ENCODE peak calls at places on chromosome 1, in nine cellular contexts. G, R, W, L, Y, I, N, A and Q are unnamed samples.

GRCh38 chr1:236608930-236609726 is 4.8 kb upstream of the HEATR1 start:
- DNase-seq in G (peak; percentile 48), R (peak; percentile 60), W (no peak), L (peak; percentile 34), Y (peak; percentile 61), I (peak; percentile 10), N (peak; percentile 55), A (peak; percentile 80), Q (peak; percentile 52)

GRCh38 chr1:107152332-107152731 is 11.5 kb downstream of the NTNG1 start:
- DNase-seq in G (no peak), R (no peak), W (no peak), L (no peak), Y (no peak), I (no peak), N (no peak), A (no peak), Q (no peak)

GRCh38 chr1:35369922-35370671 is 101.6 kb downstream of the ZMYM4 start:
- DNase-seq in G (peak; percentile 68), R (peak; percentile 85), W (no peak), L (peak; percentile 41), Y (peak; percentile 81), I (no peak), N (no peak), A (peak; percentile 61), Q (no peak)

GRCh38 chr1:15196807-15197530 is 43.4 kb downstream of the TMEM51 start:
- DNase-seq in G (no peak), R (no peak), W (no peak), L (no peak), Y (no peak), I (no peak), N (no peak), A (peak; percentile 2), Q (no peak)

GRCh38 chr1:37764888-37765441 is at the start of gene EPHA10:
- DNase-seq in G (no peak), R (no peak), W (no peak), L (no peak), Y (no peak), I (no peak), N (no peak), A (no peak), Q (no peak)

GRCh38 chr1:46158312-46159281 is 16.3 kb upstream of the TSPAN1 start:
- DNase-seq in G (no peak), R (no peak), W (no peak), L (no peak), Y (no peak), I (no peak), N (no peak), A (no peak), Q (no peak)

GRCh38 chr1:219189021-219189824 is 15.5 kb downstream of the LYPLAL1 start:
- DNase-seq in G (no peak), R (peak; percentile 84), W (no peak), L (no peak), Y (peak; percentile 73), I (peak; percentile 76), N (no peak), A (no peak), Q (peak; percentile 78)

GRCh38 chr1:39818482-39818881 is 29.8 kb upstream of the BMP8B start:
- DNase-seq in G (no peak), R (no peak), W (peak; percentile 30), L (no peak), Y (no peak), I (no peak), N (no peak), A (no peak), Q (peak; percentile 75)

GRCh38 chr1:225848044-225848955 is 33.9 kb downstream of the TMEM63A start:
- DNase-seq in G (no peak), R (no peak), W (no peak), L (no peak), Y (peak; percentile 19), I (no peak), N (no peak), A (no peak), Q (no peak)

GRCh38 chr1:170513138-170513537 is 18.8 kb upstream of the GORAB start:
- DNase-seq in G (no peak), R (no peak), W (no peak), L (no peak), Y (no peak), I (no peak), N (no peak), A (no peak), Q (no peak)

GRCh38 chr1:86753700-86754099 is 49.3 kb downstream of the SH3GLB1 start:
- DNase-seq in G (no peak), R (no peak), W (no peak), L (no peak), Y (peak; percentile 12), I (no peak), N (no peak), A (no peak), Q (peak; percentile 61)

GRCh38 chr1:68449901-68450300 is at the start of gene RPE65:
- DNase-seq in G (no peak), R (peak; percentile 43), W (no peak), L (no peak), Y (no peak), I (no peak), N (no peak), A (no peak), Q (no peak)

GRCh38 chr1:10659646-10660540 is 136.6 kb downstream of the CASZ1 start:
- DNase-seq in G (no peak), R (no peak), W (peak; percentile 78), L (no peak), Y (no peak), I (no peak), N (no peak), A (no peak), Q (no peak)

GRCh38 chr1:10662824-10663667 is 133.4 kb downstream of the CASZ1 start:
- DNase-seq in G (no peak), R (no peak), W (no peak), L (no peak), Y (no peak), I (no peak), N (no peak), A (no peak), Q (no peak)

GRCh38 chr1:10663668-10664035 is 132.8 kb downstream of the CASZ1 start:
- DNase-seq in G (peak; percentile 52), R (no peak), W (no peak), L (peak; percentile 68), Y (peak; percentile 57), I (no peak), N (no peak), A (peak; percentile 75), Q (no peak)

GRCh38 chr1:10662090-10662688 is 134.3 kb downstream of the CASZ1 start:
- DNase-seq in G (no peak), R (no peak), W (no peak), L (no peak), Y (no peak), I (no peak), N (no peak), A (no peak), Q (no peak)

DNA sequence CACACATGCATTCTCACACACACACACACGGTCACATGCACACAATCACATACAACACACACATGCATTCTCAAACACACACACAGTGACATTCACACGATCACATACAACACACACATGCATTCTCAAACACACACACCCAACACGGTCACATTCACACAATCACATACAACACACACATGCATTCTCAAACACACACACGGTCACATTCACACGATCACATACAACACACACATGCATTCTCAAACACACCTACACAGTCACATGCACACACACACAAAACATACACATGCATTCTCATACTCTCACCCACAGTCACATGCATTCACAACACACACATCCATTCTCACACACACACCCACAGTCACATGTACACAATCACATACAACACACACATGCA is 135.0 kb downstream of the CASZ1 start:
- DNase-seq in G (no peak), R (no peak), W (no peak), L (no peak), Y (no peak), I (no peak), N (no peak), A (no peak), Q (no peak)
- H3K4me1 ChIP-seq in G (no peaks in the 10 kb centered on the region), R (no peaks in the 10 kb centered on the region), W (peaks cover 45% of the 10 kb centered on the region), L (peaks cover 39% of the 10 kb centered on the region), Y (no peaks in the 10 kb centered on the region), I (no peaks in the 10 kb centered on the region), N (no peaks in the 10 kb centered on the region), A (peaks cover 42% of the 10 kb centered on the region), Q (no peaks in the 10 kb centered on the region)

DNA sequence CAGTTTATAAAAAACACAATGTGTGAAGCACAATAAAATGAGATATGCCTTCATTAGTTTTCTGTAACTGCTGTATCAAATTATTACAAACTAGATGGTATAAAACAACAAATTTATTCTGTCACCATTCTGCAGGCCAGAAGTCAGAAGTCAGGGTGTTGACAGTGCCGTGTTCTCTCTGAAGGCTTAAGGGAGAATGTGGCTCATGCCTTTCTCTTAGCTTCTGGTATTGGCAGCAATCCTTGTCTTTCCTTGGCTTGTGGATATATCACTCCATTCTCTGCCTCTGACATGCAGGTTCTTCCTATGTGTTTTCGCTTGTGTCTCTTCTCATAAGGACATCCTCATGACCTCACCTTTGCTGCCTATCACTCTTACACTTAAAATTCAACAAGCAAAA is 10.1 kb downstream of the NEK7 start:
- DNase-seq in G (no peak), R (no peak), W (no peak), L (no peak), Y (no peak), I (no peak), N (no peak), A (no peak), Q (no peak)
- H3K4me1 ChIP-seq in G (peaks cover 7% of the 10 kb centered on the region), R (no peaks in the 10 kb centered on the region), W (peaks cover 85% of the 10 kb centered on the region), L (peaks cover 43% of the 10 kb centered on the region), Y (peaks cover 85% of the 10 kb centered on the region), I (peaks cover 57% of the 10 kb centered on the region), N (peaks cover 36% of the 10 kb centered on the region), A (peaks cover 69% of the 10 kb centered on the region), Q (no peaks in the 10 kb centered on the region)

GRCh38 chr1:145985129-145985501 is 11.3 kb downstream of the TXNIP start:
- DNase-seq in G (peak; percentile 27), R (no peak), W (no peak), L (peak; percentile 20), Y (no peak), I (no peak), N (no peak), A (peak; percentile 56), Q (no peak)

GRCh38 chr1:145982010-145982723 is 14.2 kb downstream of the TXNIP start:
- DNase-seq in G (peak; percentile 22), R (no peak), W (no peak), L (no peak), Y (no peak), I (no peak), N (no peak), A (peak; percentile 50), Q (no peak)

GRCh38 chr1:145983206-145983675 is 13.1 kb downstream of the TXNIP start:
- DNase-seq in G (peak; percentile 47), R (no peak), W (no peak), L (no peak), Y (no peak), I (no peak), N (no peak), A (peak; percentile 86), Q (peak; percentile 40)

GRCh38 chr1:145985502-145986439 is 10.6 kb downstream of the TXNIP start:
- DNase-seq in G (peak; percentile 55), R (peak; percentile 83), W (peak; percentile 80), L (peak; percentile 52), Y (peak; percentile 54), I (peak; percentile 88), N (no peak), A (peak; percentile 89), Q (peak; percentile 87)

GRCh38 chr1:145983959-145984830 is 12.2 kb downstream of the TXNIP start:
- DNase-seq in G (peak; percentile 9), R (no peak), W (no peak), L (no peak), Y (peak; percentile 40), I (no peak), N (no peak), A (peak; percentile 48), Q (no peak)
- H3K4me1 ChIP-seq in G (peaks cover 24% of the 10 kb centered on the region), R (peaks cover 16% of the 10 kb centered on the region), W (peaks cover 76% of the 10 kb centered on the region), L (peaks cover 70% of the 10 kb centered on the region), Y (peaks cover 24% of the 10 kb centered on the region), I (peaks cover 45% of the 10 kb centered on the region), N (peaks cover 17% of the 10 kb centered on the region), A (peaks cover 73% of the 10 kb centered on the region), Q (peaks cover 45% of the 10 kb centered on the region)

GRCh38 chr1:87894041-87894440 is 565.4 kb downstream of the LMO4 start:
- DNase-seq in G (no peak), R (no peak), W (no peak), L (no peak), Y (no peak), I (no peak), N (no peak), A (no peak), Q (no peak)
- H3K4me1 ChIP-seq in G (no peaks in the 10 kb centered on the region), R (no peaks in the 10 kb centered on the region), W (no peaks in the 10 kb centered on the region), L (no peaks in the 10 kb centered on the region), Y (no peaks in the 10 kb centered on the region), I (no peaks in the 10 kb centered on the region), N (no peaks in the 10 kb centered on the region), A (peaks cover 4% of the 10 kb centered on the region), Q (no peaks in the 10 kb centered on the region)